ENCODE peak calls at places on chromosomes 2 and 18, in five cellular contexts. W is upper lobe of right lung, K is psoas muscle, Q is right atrium auricular region, U is adipocyte. G is an unnamed sample.

GRCh38 chr2:240468300-240469238 is 33.1 kb downstream of the GPC1 start:
- DNase-seq in U (no peak), Q (peak; percentile 54), K (peak; percentile 57), W (no peak), G (no peak)

GRCh38 chr2:43515248-43515647 is 80.6 kb downstream of the THADA start:
- DNase-seq in Q (no peak), W (no peak), K (no peak), U (no peak), G (no peak)

GRCh38 chr2:128624425-128624795 is 305.7 kb upstream of the HS6ST1 start:
- DNase-seq in Q (no peak), W (peak; percentile 26), K (peak; percentile 8), U (no peak), G (no peak)

GRCh38 chr18:36887055-36887570 is 58.2 kb downstream of the KIAA1328 start:
- DNase-seq in Q (no peak), W (no peak), K (no peak), U (no peak), G (no peak)

GRCh38 chr2:155021591-155021990 is 323.1 kb downstream of the KCNJ3 start:
- DNase-seq in Q (no peak), U (no peak), K (no peak), W (no peak), G (no peak)

GRCh38 chr2:141195087-141195486 is 935.7 kb downstream of the LRP1B start:
- DNase-seq in W (no peak), Q (no peak), U (no peak), K (no peak), G (no peak)

GRCh38 chr2:74205586-74205985 is 7.2 kb downstream of the MTHFD2 start:
- DNase-seq in W (no peak), U (no peak), K (no peak), Q (no peak), G (no peak)

GRCh38 chr2:227363756-227364155 is 15.3 kb downstream of the TM4SF20 start:
- DNase-seq in U (no peak), W (no peak), K (no peak), Q (no peak), G (no peak)

GRCh38 chr2:208373460-208374089 is 33.0 kb upstream of the PTH2R start:
- DNase-seq in W (no peak), Q (no peak), K (no peak), U (peak; percentile 83), G (no peak)

GRCh38 chr2:8086342-8086741 is 595.5 kb upstream of the ID2 start:
- DNase-seq in K (no peak), Q (no peak), U (no peak), W (no peak), G (no peak)

GRCh38 chr2:2389215-2389614 is 58.1 kb upstream of the MYT1L start:
- DNase-seq in W (no peak), K (no peak), Q (no peak), U (no peak), G (no peak)

GRCh38 chr2:216659301-216659700 is 26.1 kb downstream of the IGFBP2 start:
- DNase-seq in W (no peak), U (no peak), Q (no peak), K (no peak), G (no peak)

GRCh38 chr2:54404270-54404669 is 51.9 kb upstream of the SPTBN1 start:
- DNase-seq in U (peak; percentile 14), Q (no peak), W (no peak), K (no peak), G (no peak)

GRCh38 chr2:96103906-96104861 is 12.2 kb downstream of the ADRA2B start:
- DNase-seq in W (peak; percentile 54), K (no peak), Q (no peak), U (no peak), G (no peak)

GRCh38 chr2:119838179-119838578 is 78.5 kb downstream of the PTPN4 start:
- DNase-seq in K (no peak), Q (no peak), U (no peak), W (no peak), G (no peak)

GRCh38 chr2:28895189-28895893 is 874 bp downstream of the WDR43 start:
- DNase-seq in U (peak; percentile 61), W (peak; percentile 73), Q (no peak), K (peak; percentile 71), G (no peak)

GRCh38 chr2:172098287-172098649 is 4.4 kb downstream of the DLX2 start:
- DNase-seq in U (no peak), Q (peak; percentile 21), W (no peak), K (no peak), G (no peak)

GRCh38 chr18:70422061-70422965 is 133.5 kb downstream of the SOCS6 start:
- DNase-seq in Q (peak; percentile 86), W (peak; percentile 90), K (peak; percentile 82), U (peak; percentile 72), G (peak; percentile 83)

GRCh38 chr2:158489366-158490112 is 32.8 kb downstream of the PKP4 start:
- DNase-seq in W (no peak), Q (no peak), U (no peak), K (no peak), G (no peak)

GRCh38 chr2:105895995-105896764 is 151.5 kb downstream of the NCK2 start:
- DNase-seq in W (no peak), U (no peak), Q (no peak), K (peak; percentile 75), G (no peak)

GRCh38 chr2:99984781-99985525 is 157.4 kb downstream of the AFF3 start:
- DNase-seq in U (peak; percentile 88), W (no peak), Q (no peak), K (no peak), G (peak; percentile 74)

GRCh38 chr2:112821682-112822081 is 14.9 kb downstream of the IL1B start:
- DNase-seq in Q (no peak), W (no peak), K (no peak), U (no peak), G (no peak)

GRCh38 chr2:152054593-152054992 is 44.3 kb downstream of the CACNB4 start:
- DNase-seq in Q (no peak), K (no peak), U (peak; percentile 56), W (no peak), G (peak; percentile 57)

GRCh38 chr2:80303825-80304521 is 579 bp downstream of the LRRTM1 start:
- DNase-seq in Q (no peak), U (peak; percentile 8), K (peak; percentile 41), W (peak; percentile 60), G (no peak)

GRCh38 chr18:13361422-13361821 is 142.9 kb downstream of the LDLRAD4 start:
- DNase-seq in U (no peak), W (no peak), Q (no peak), K (no peak), G (no peak)

GRCh38 chr2:42754021-42754775 is 9.7 kb downstream of the OXER1 start:
- DNase-seq in K (peak; percentile 93), Q (no peak), W (no peak), U (no peak), G (no peak)

GRCh38 chr2:151422917-151423439 is 13.3 kb downstream of the RIF1 start:
- DNase-seq in W (no peak), Q (no peak), U (no peak), K (no peak), G (no peak)

GRCh38 chr18:57544958-57545661 is 41.4 kb downstream of the FECH start:
- DNase-seq in W (no peak), K (no peak), U (no peak), Q (no peak), G (no peak)

GRCh38 chr18:63079114-63079513 is 240.5 kb downstream of the BCL2 start:
- DNase-seq in Q (no peak), K (no peak), W (no peak), U (no peak), G (no peak)

GRCh38 chr2:191688934-191689695 is 11.2 kb downstream of the NABP1 start:
- DNase-seq in K (no peak), W (no peak), U (peak; percentile 96), Q (no peak), G (peak; percentile 86)

GRCh38 chr18:10080372-10080771 is 166.6 kb downstream of the VAPA start:
- DNase-seq in W (no peak), K (no peak), Q (no peak), U (no peak), G (no peak)

GRCh38 chr2:66771359-66771978 is 336.5 kb downstream of the MEIS1 start:
- DNase-seq in W (no peak), Q (no peak), K (no peak), U (peak; percentile 12), G (no peak)

GRCh38 chr18:37962316-37962966 is 396.8 kb upstream of the CELF4 start:
- DNase-seq in U (no peak), Q (no peak), K (no peak), W (no peak), G (no peak)

GRCh38 chr2:66432801-66433694 is 1.9 kb upstream of the MEIS1 start:
- DNase-seq in Q (peak; percentile 92), U (peak; percentile 98), W (peak; percentile 80), K (peak; percentile 94), G (peak; percentile 74)

GRCh38 chr2:226080323-226080722 is 680.8 kb downstream of the NYAP2 start:
- DNase-seq in W (no peak), K (no peak), U (peak; percentile 61), Q (no peak), G (no peak)

GRCh38 chr2:207409525-207409924 is 120.2 kb upstream of the CREB1 start:
- DNase-seq in Q (no peak), U (no peak), W (no peak), K (no peak), G (no peak)

GRCh38 chr2:115542331-115542730 is 1099.9 kb downstream of the DPP10 start:
- DNase-seq in Q (no peak), W (no peak), K (no peak), U (no peak), G (no peak)

GRCh38 chr2:121707344-121707919 is 29.2 kb downstream of the NIFK start:
- DNase-seq in W (no peak), Q (no peak), K (no peak), U (no peak), G (no peak)

GRCh38 chr18:30106356-30106755 is 936.2 kb downstream of the DSC3 start:
- DNase-seq in W (no peak), K (no peak), Q (no peak), U (peak; percentile 53), G (no peak)
- H3K36me3 ChIP-seq in W (no peaks in the 10 kb centered on the region), K (no peaks in the 10 kb centered on the region), Q (no peaks in the 10 kb centered on the region), U (no peaks in the 10 kb centered on the region), G (no peaks in the 10 kb centered on the region)

GRCh38 chr2:64966839-64967238 is 22.4 kb upstream of the SLC1A4 start:
- DNase-seq in W (no peak), U (no peak), Q (no peak), K (no peak), G (no peak)
- H3K36me3 ChIP-seq in W (no peaks in the 10 kb centered on the region), U (no peaks in the 10 kb centered on the region), Q (no peaks in the 10 kb centered on the region), K (no peaks in the 10 kb centered on the region), G (no peaks in the 10 kb centered on the region)

GRCh38 chr18:23531912-23532311 is 28.6 kb downstream of the RMC1 start:
- DNase-seq in W (no peak), K (no peak), U (no peak), Q (no peak), G (no peak)
- H3K36me3 ChIP-seq in W (peaks cover 100% of the 10 kb centered on the region), K (peaks cover 100% of the 10 kb centered on the region), U (peaks cover 94% of the 10 kb centered on the region), Q (peaks cover 88% of the 10 kb centered on the region), G (peaks cover 28% of the 10 kb centered on the region)

GRCh38 chr2:159737292-159737916 is 25.1 kb downstream of the MARCHF7 start:
- DNase-seq in W (no peak), U (no peak), K (no peak), Q (no peak), G (no peak)
- H3K36me3 ChIP-seq in W (peaks cover 43% of the 10 kb centered on the region), U (peaks cover 83% of the 10 kb centered on the region), K (peaks cover 81% of the 10 kb centered on the region), Q (peaks cover 46% of the 10 kb centered on the region), G (peaks cover 14% of the 10 kb centered on the region)

GRCh38 chr2:86453838-86454237 is 12.7 kb downstream of the KDM3A start:
- DNase-seq in Q (peak; percentile 74), K (no peak), U (peak; percentile 97), W (no peak), G (peak; percentile 25)
- H3K36me3 ChIP-seq in Q (peaks cover 74% of the 10 kb centered on the region), K (peaks cover 91% of the 10 kb centered on the region), U (peaks cover 87% of the 10 kb centered on the region), W (peaks cover 86% of the 10 kb centered on the region), G (peaks cover 18% of the 10 kb centered on the region)

G was measured in BJ.